ENCODE peak calls at places on chromosomes 16 and 17, in seven cellular contexts. One of them, this sample, is unnamed.

GRCh38 chr16:86220552-86220951 is 289.8 kb upstream of the FOXF1 start:
- DNase-seq in neuronal stem cell: no peak
- DNase-seq in OCI-LY7: no peak
- DNase-seq in DND-41: no peak
- DNase-seq in GM23338: no peak
- DNase-seq in neural progenitor cell: no peak
- DNase-seq in fibroblast of lung: peak
- DNase-seq in this sample: no peak

GRCh38 chr16:17529982-17530760 is 59.4 kb upstream of the XYLT1 start:
- DNase-seq in fibroblast of lung: no peak
- DNase-seq in DND-41: no peak
- DNase-seq in neural progenitor cell: no peak
- DNase-seq in neuronal stem cell: no peak
- DNase-seq in GM23338: no peak
- DNase-seq in OCI-LY7: no peak
- DNase-seq in this sample: no peak

GRCh38 chr17:73650147-73650546 is 5.9 kb upstream of the SDK2 start:
- DNase-seq in neuronal stem cell: no peak
- DNase-seq in GM23338: peak
- DNase-seq in fibroblast of lung: no peak
- DNase-seq in OCI-LY7: peak
- DNase-seq in neural progenitor cell: peak
- DNase-seq in DND-41: no peak
- DNase-seq in this sample: no peak

GRCh38 chr17:42673885-42674754 is 2.7 kb downstream of the PLEKHH3 start:
- DNase-seq in neural progenitor cell: peak
- DNase-seq in GM23338: peak
- DNase-seq in fibroblast of lung: peak
- DNase-seq in neuronal stem cell: no peak
- DNase-seq in OCI-LY7: peak
- DNase-seq in DND-41: peak
- DNase-seq in this sample: peak

GRCh38 chr16:2077016-2077415 is 29.2 kb downstream of the TSC2 start:
- DNase-seq in neuronal stem cell: no peak
- DNase-seq in OCI-LY7: no peak
- DNase-seq in neural progenitor cell: no peak
- DNase-seq in DND-41: no peak
- DNase-seq in fibroblast of lung: no peak
- DNase-seq in GM23338: no peak
- DNase-seq in this sample: no peak

GRCh38 chr16:85428168-85428898 is 184.8 kb upstream of the GSE1 start:
- DNase-seq in neuronal stem cell: no peak
- DNase-seq in GM23338: peak
- DNase-seq in neural progenitor cell: peak
- DNase-seq in DND-41: peak
- DNase-seq in OCI-LY7: peak
- DNase-seq in fibroblast of lung: no peak
- DNase-seq in this sample: no peak

GRCh38 chr17:80166446-80166845 is 3.4 kb upstream of the CARD14 start:
- DNase-seq in neuronal stem cell: no peak
- DNase-seq in GM23338: no peak
- DNase-seq in fibroblast of lung: no peak
- DNase-seq in DND-41: no peak
- DNase-seq in neural progenitor cell: no peak
- DNase-seq in OCI-LY7: no peak
- DNase-seq in this sample: no peak

GRCh38 chr17:59752446-59752845 is 45.0 kb downstream of the VMP1 start:
- DNase-seq in fibroblast of lung: peak
- DNase-seq in OCI-LY7: no peak
- DNase-seq in neural progenitor cell: no peak
- DNase-seq in DND-41: no peak
- DNase-seq in GM23338: no peak
- DNase-seq in neuronal stem cell: no peak
- DNase-seq in this sample: no peak

GRCh38 chr17:82370471-82371332 is 863 bp upstream of the UTS2R start:
- DNase-seq in neural progenitor cell: no peak
- DNase-seq in neuronal stem cell: no peak
- DNase-seq in OCI-LY7: peak
- DNase-seq in fibroblast of lung: no peak
- DNase-seq in DND-41: no peak
- DNase-seq in GM23338: no peak
- DNase-seq in this sample: no peak

GRCh38 chr17:8173056-8173870 is 2.9 kb downstream of the TMEM107 start:
- DNase-seq in neuronal stem cell: peak
- DNase-seq in GM23338: peak
- DNase-seq in fibroblast of lung: peak
- DNase-seq in DND-41: peak
- DNase-seq in neural progenitor cell: peak
- DNase-seq in OCI-LY7: peak
- DNase-seq in this sample: peak

GRCh38 chr16:53912155-53912554 is 208.2 kb downstream of the FTO start:
- DNase-seq in DND-41: no peak
- DNase-seq in neuronal stem cell: no peak
- DNase-seq in neural progenitor cell: no peak
- DNase-seq in OCI-LY7: no peak
- DNase-seq in GM23338: no peak
- DNase-seq in fibroblast of lung: no peak
- DNase-seq in this sample: no peak

GRCh38 chr16:1941162-1941923 is 1.7 kb downstream of the MSRB1 start:
- DNase-seq in neural progenitor cell: peak
- DNase-seq in GM23338: peak
- DNase-seq in DND-41: no peak
- DNase-seq in fibroblast of lung: peak
- DNase-seq in OCI-LY7: peak
- DNase-seq in neuronal stem cell: no peak
- DNase-seq in this sample: peak

GRCh38 chr17:74235040-74235581 is 21.7 kb downstream of the TTYH2 start:
- DNase-seq in DND-41: no peak
- DNase-seq in neural progenitor cell: no peak
- DNase-seq in GM23338: no peak
- DNase-seq in fibroblast of lung: no peak
- DNase-seq in neuronal stem cell: no peak
- DNase-seq in OCI-LY7: no peak
- DNase-seq in this sample: no peak

GRCh38 chr16:54503011-54503410 is 216.4 kb upstream of the IRX3 start:
- DNase-seq in DND-41: no peak
- DNase-seq in neural progenitor cell: no peak
- DNase-seq in OCI-LY7: no peak
- DNase-seq in GM23338: no peak
- DNase-seq in fibroblast of lung: no peak
- DNase-seq in neuronal stem cell: no peak
- DNase-seq in this sample: no peak

GRCh38 chr17:17983376-17983775 is 10.7 kb downstream of the DRC3 start:
- DNase-seq in GM23338: no peak
- DNase-seq in OCI-LY7: no peak
- DNase-seq in neuronal stem cell: no peak
- DNase-seq in DND-41: no peak
- DNase-seq in fibroblast of lung: no peak
- DNase-seq in neural progenitor cell: no peak
- DNase-seq in this sample: no peak

GRCh38 chr17:48840441-48840840 is 9.6 kb downstream of the CALCOCO2 start:
- DNase-seq in OCI-LY7: no peak
- DNase-seq in fibroblast of lung: peak
- DNase-seq in neural progenitor cell: peak
- DNase-seq in neuronal stem cell: no peak
- DNase-seq in GM23338: no peak
- DNase-seq in DND-41: no peak
- DNase-seq in this sample: no peak

GRCh38 chr17:80678621-80679020 is 134.0 kb downstream of the RPTOR start:
- DNase-seq in neural progenitor cell: peak
- DNase-seq in OCI-LY7: no peak
- DNase-seq in DND-41: no peak
- DNase-seq in GM23338: no peak
- DNase-seq in fibroblast of lung: peak
- DNase-seq in neuronal stem cell: no peak
- DNase-seq in this sample: no peak

GRCh38 chr17:70906808-70907207 is 737.5 kb downstream of the KCNJ2 start:
- DNase-seq in OCI-LY7: no peak
- DNase-seq in DND-41: no peak
- DNase-seq in GM23338: peak
- DNase-seq in neural progenitor cell: peak
- DNase-seq in neuronal stem cell: peak
- DNase-seq in fibroblast of lung: peak
- DNase-seq in this sample: no peak

GRCh38 chr17:61285483-61286320 is 113.9 kb upstream of the TBX2 start:
- DNase-seq in fibroblast of lung: peak
- DNase-seq in neuronal stem cell: no peak
- DNase-seq in GM23338: peak
- DNase-seq in neural progenitor cell: peak
- DNase-seq in DND-41: no peak
- DNase-seq in OCI-LY7: no peak
- DNase-seq in this sample: no peak

GRCh38 chr16:56775162-56775561 is 45.2 kb downstream of the NUP93 start:
- DNase-seq in fibroblast of lung: no peak
- DNase-seq in neural progenitor cell: no peak
- DNase-seq in neuronal stem cell: no peak
- DNase-seq in OCI-LY7: no peak
- DNase-seq in DND-41: no peak
- DNase-seq in GM23338: no peak
- DNase-seq in this sample: no peak

GRCh38 chr16:2160915-2161551 is 5.5 kb downstream of the TRAF7 start:
- DNase-seq in OCI-LY7: no peak
- DNase-seq in fibroblast of lung: peak
- DNase-seq in neural progenitor cell: no peak
- DNase-seq in DND-41: no peak
- DNase-seq in neuronal stem cell: no peak
- DNase-seq in GM23338: no peak
- DNase-seq in this sample: peak

GRCh38 chr16:22103371-22103890 is 11.1 kb downstream of the VWA3A start:
- DNase-seq in DND-41: no peak
- DNase-seq in neural progenitor cell: no peak
- DNase-seq in fibroblast of lung: no peak
- DNase-seq in neuronal stem cell: no peak
- DNase-seq in GM23338: peak
- DNase-seq in OCI-LY7: no peak
- DNase-seq in this sample: no peak

GRCh38 chr16:87931504-87931903 is 4.8 kb downstream of the CA5A start:
- DNase-seq in fibroblast of lung: peak
- DNase-seq in DND-41: no peak
- DNase-seq in neural progenitor cell: no peak
- DNase-seq in neuronal stem cell: no peak
- DNase-seq in GM23338: no peak
- DNase-seq in OCI-LY7: no peak
- DNase-seq in this sample: no peak

GRCh38 chr17:14715531-14715930 is 414.6 kb downstream of the HS3ST3B1 start:
- DNase-seq in OCI-LY7: no peak
- DNase-seq in neural progenitor cell: no peak
- DNase-seq in neuronal stem cell: no peak
- DNase-seq in GM23338: no peak
- DNase-seq in DND-41: no peak
- DNase-seq in fibroblast of lung: no peak
- DNase-seq in this sample: no peak

GRCh38 chr17:45888392-45888791 is 6.0 kb upstream of the MAPT start:
- DNase-seq in neural progenitor cell: no peak
- DNase-seq in fibroblast of lung: no peak
- DNase-seq in GM23338: no peak
- DNase-seq in DND-41: no peak
- DNase-seq in neuronal stem cell: no peak
- DNase-seq in OCI-LY7: no peak
- DNase-seq in this sample: no peak

GRCh38 chr17:71850792-71851191 is 270.0 kb upstream of the SOX9 start:
- DNase-seq in fibroblast of lung: no peak
- DNase-seq in GM23338: no peak
- DNase-seq in OCI-LY7: no peak
- DNase-seq in neuronal stem cell: no peak
- DNase-seq in neural progenitor cell: no peak
- DNase-seq in DND-41: no peak
- DNase-seq in this sample: no peak

GRCh38 chr16:49663081-49664057 is 192.5 kb downstream of the ZNF423 start:
- DNase-seq in neuronal stem cell: no peak
- DNase-seq in DND-41: no peak
- DNase-seq in GM23338: no peak
- DNase-seq in fibroblast of lung: no peak
- DNase-seq in neural progenitor cell: no peak
- DNase-seq in OCI-LY7: no peak
- DNase-seq in this sample: no peak
- H2AFZ ChIP-seq in neuronal stem cell: no peak
- H2AFZ ChIP-seq in DND-41: no peak
- H2AFZ ChIP-seq in GM23338: no peak
- H2AFZ ChIP-seq in fibroblast of lung: no peak
- H2AFZ ChIP-seq in neural progenitor cell: no peak
- H2AFZ ChIP-seq in OCI-LY7: no peak
- H2AFZ ChIP-seq in this sample: no peak

GRCh38 chr16:3188675-3188924 is 596 bp downstream of the OR1F1 start:
- DNase-seq in GM23338: no peak
- DNase-seq in DND-41: no peak
- DNase-seq in OCI-LY7: no peak
- DNase-seq in neuronal stem cell: no peak
- DNase-seq in fibroblast of lung: no peak
- DNase-seq in neural progenitor cell: no peak
- DNase-seq in this sample: no peak
- H2AFZ ChIP-seq in GM23338: peak
- H2AFZ ChIP-seq in DND-41: no peak
- H2AFZ ChIP-seq in OCI-LY7: no peak
- H2AFZ ChIP-seq in neuronal stem cell: peak
- H2AFZ ChIP-seq in fibroblast of lung: peak
- H2AFZ ChIP-seq in neural progenitor cell: peak
- H2AFZ ChIP-seq in this sample: peak

GRCh38 chr16:30355144-30355953 is at the start of gene CD2BP2:
- DNase-seq in DND-41: peak
- DNase-seq in OCI-LY7: peak
- DNase-seq in neuronal stem cell: peak
- DNase-seq in GM23338: peak
- DNase-seq in fibroblast of lung: peak
- DNase-seq in neural progenitor cell: peak
- DNase-seq in this sample: peak

GRCh38 chr16:30352488-30353401 is 2.4 kb downstream of the CD2BP2 start:
- DNase-seq in OCI-LY7: peak
- DNase-seq in neural progenitor cell: no peak
- DNase-seq in neuronal stem cell: no peak
- DNase-seq in DND-41: no peak
- DNase-seq in GM23338: peak
- DNase-seq in fibroblast of lung: no peak
- DNase-seq in this sample: peak

GRCh38 chr16:30353438-30354129 is 1.5 kb downstream of the CD2BP2 start:
- DNase-seq in neuronal stem cell: no peak
- DNase-seq in GM23338: no peak
- DNase-seq in OCI-LY7: no peak
- DNase-seq in DND-41: no peak
- DNase-seq in neural progenitor cell: no peak
- DNase-seq in fibroblast of lung: no peak
- DNase-seq in this sample: no peak

GRCh38 chr16:30355954-30356308 is 823 bp upstream of the CD2BP2 start:
- DNase-seq in fibroblast of lung: no peak
- DNase-seq in GM23338: no peak
- DNase-seq in neuronal stem cell: no peak
- DNase-seq in DND-41: no peak
- DNase-seq in OCI-LY7: no peak
- DNase-seq in neural progenitor cell: peak
- DNase-seq in this sample: no peak

GRCh38 chr16:30354423-30355143 is 525 bp downstream of the CD2BP2 start:
- DNase-seq in neural progenitor cell: peak
- DNase-seq in GM23338: peak
- DNase-seq in OCI-LY7: peak
- DNase-seq in fibroblast of lung: peak
- DNase-seq in DND-41: no peak
- DNase-seq in neuronal stem cell: no peak
- DNase-seq in this sample: no peak
- H2AFZ ChIP-seq in neural progenitor cell: peak
- H2AFZ ChIP-seq in GM23338: peak
- H2AFZ ChIP-seq in OCI-LY7: peak
- H2AFZ ChIP-seq in fibroblast of lung: peak
- H2AFZ ChIP-seq in DND-41: peak
- H2AFZ ChIP-seq in neuronal stem cell: peak
- H2AFZ ChIP-seq in this sample: no peak

GRCh38 chr17:68074279-68074678 is 38.7 kb downstream of the KPNA2 start:
- DNase-seq in OCI-LY7: no peak
- DNase-seq in neuronal stem cell: no peak
- DNase-seq in DND-41: no peak
- DNase-seq in fibroblast of lung: no peak
- DNase-seq in GM23338: no peak
- DNase-seq in neural progenitor cell: no peak
- DNase-seq in this sample: no peak
- H2AFZ ChIP-seq in OCI-LY7: no peak
- H2AFZ ChIP-seq in neuronal stem cell: no peak
- H2AFZ ChIP-seq in DND-41: no peak
- H2AFZ ChIP-seq in fibroblast of lung: no peak
- H2AFZ ChIP-seq in GM23338: no peak
- H2AFZ ChIP-seq in neural progenitor cell: no peak
- H2AFZ ChIP-seq in this sample: no peak

This sample was measured in HepG2.